ENCODE peak calls at places on chromosomes 1 and 21, in eight cellular contexts. J, L, M, Z, A, I, F and C are unnamed samples.

GRCh38 chr1:17765444-17766411 is 10.6 kb downstream of the ACTL8 start:
- DNase-seq in I (no peak), L (no peak), A (no peak), F (no peak), M (peak), J (no peak), Z (no peak), C (peak)

GRCh38 chr21:41601573-41602371 is 93.8 kb upstream of the TMPRSS2 start:
- DNase-seq in M (peak), F (no peak), I (no peak), L (no peak), Z (no peak), J (no peak), A (no peak), C (peak)

GRCh38 chr1:245168090-245168489 is 13.3 kb downstream of the KIF26B start:
- DNase-seq in Z (no peak), J (no peak), M (no peak), L (no peak), F (no peak), A (no peak), I (no peak), C (no peak)

GRCh38 chr1:21725738-21726392 is 56.7 kb upstream of the RAP1GAP start:
- DNase-seq in I (no peak), Z (no peak), F (no peak), M (no peak), L (no peak), J (no peak), A (no peak), C (no peak)

GRCh38 chr21:43311303-43311817 is 115.6 kb downstream of the SIK1 start:
- DNase-seq in A (peak), M (no peak), J (no peak), I (no peak), Z (no peak), L (no peak), F (no peak), C (no peak)

GRCh38 chr1:171127481-171127880 is 36.8 kb downstream of the FMO3 start:
- DNase-seq in I (no peak), F (no peak), Z (no peak), J (no peak), A (no peak), M (no peak), L (no peak), C (peak)

GRCh38 chr1:76292418-76293184 is 218.1 kb downstream of the ST6GALNAC3 start:
- DNase-seq in Z (no peak), A (no peak), L (no peak), F (no peak), J (no peak), M (no peak), I (no peak), C (no peak)

GRCh38 chr21:21003701-21004100 is 5.5 kb downstream of the NCAM2 start:
- DNase-seq in Z (no peak), F (no peak), J (no peak), I (no peak), M (no peak), L (no peak), A (no peak), C (peak)

GRCh38 chr1:38512789-38513188 is 346.8 kb downstream of the RRAGC start:
- DNase-seq in M (no peak), L (no peak), J (no peak), I (no peak), A (no peak), F (no peak), Z (no peak), C (no peak)

GRCh38 chr1:69976896-69977295 is 228.5 kb downstream of the LRRC40 start:
- DNase-seq in I (no peak), M (no peak), A (no peak), J (no peak), Z (no peak), F (no peak), L (no peak), C (peak)

GRCh38 chr1:201505505-201505893 is 1.4 kb downstream of the CSRP1 start:
- DNase-seq in J (no peak), I (no peak), F (no peak), Z (no peak), L (no peak), A (no peak), M (no peak), C (peak)

GRCh38 chr1:147762233-147763024 is 2.0 kb upstream of the GJA5 start:
- DNase-seq in I (no peak), M (no peak), Z (no peak), A (no peak), F (no peak), L (no peak), J (no peak), C (no peak)

GRCh38 chr1:184036517-184036949 is 995 bp downstream of the COLGALT2 start:
- DNase-seq in L (peak), Z (no peak), M (no peak), F (no peak), I (no peak), A (no peak), J (no peak), C (no peak)

GRCh38 chr1:75615664-75616435 is 4.9 kb upstream of the SLC44A5 start:
- DNase-seq in A (peak), L (peak), Z (no peak), F (no peak), J (no peak), I (no peak), M (no peak), C (peak)

GRCh38 chr21:34276711-34277425 is 86.9 kb upstream of the KCNE2 start:
- DNase-seq in M (no peak), I (no peak), Z (peak), J (no peak), A (no peak), L (no peak), F (no peak), C (no peak)

GRCh38 chr1:9852410-9853301 is 28.9 kb upstream of the CLSTN1 start:
- DNase-seq in Z (no peak), L (peak), M (peak), I (no peak), F (no peak), J (no peak), A (no peak), C (peak)

GRCh38 chr1:26607191-26607590 is 77.6 kb downstream of the RPS6KA1 start:
- DNase-seq in Z (no peak), L (no peak), A (no peak), M (no peak), F (no peak), J (no peak), I (no peak), C (no peak)

GRCh38 chr21:33441489-33442477 is 38.0 kb downstream of the TMEM50B start:
- DNase-seq in J (no peak), L (no peak), Z (no peak), M (peak), I (no peak), F (no peak), A (no peak), C (peak)

GRCh38 chr1:62917805-62918204 is 133.9 kb downstream of the ATG4C start:
- DNase-seq in Z (no peak), M (no peak), L (no peak), A (no peak), F (no peak), I (no peak), J (no peak), C (no peak)

GRCh38 chr1:158180741-158181576 is at the start of gene CD1D:
- DNase-seq in L (no peak), I (no peak), A (peak), J (no peak), Z (no peak), M (no peak), F (no peak), C (no peak)